ENCODE peak calls at places on chromosomes 5 and 9, in four cellular contexts. C is HCT116, G is body of pancreas, W is transverse colon. Y is an unnamed sample.

GRCh38 chr5:936149-937144 is 43.8 kb downstream of the TRIP13 start:
- DNase-seq in W (no peak), C (no peak), G (no peak), Y (no peak)

GRCh38 chr5:119315516-119315949 is 40.3 kb upstream of the TNFAIP8 start:
- DNase-seq in C (no peak), G (peak), W (no peak), Y (peak)

GRCh38 chr9:108477538-108478006 is 378.2 kb downstream of the ACTL7B start:
- DNase-seq in C (no peak), G (no peak), W (peak), Y (no peak)

GRCh38 chr9:38677660-38678303 is 42.2 kb downstream of the FAM240B start:
- DNase-seq in G (no peak), W (no peak), C (no peak), Y (no peak)

GRCh38 chr9:129023036-129023907 is 4.9 kb downstream of the SH3GLB2 start:
- DNase-seq in W (no peak), G (peak), C (no peak), Y (peak)

GRCh38 chr9:109520475-109521132 is 22.5 kb upstream of the PTPN3 start:
- DNase-seq in C (peak), W (peak), G (peak), Y (peak)

GRCh38 chr5:73705364-73705763 is 79.4 kb downstream of the ARHGEF28 start:
- DNase-seq in W (no peak), C (no peak), G (no peak), Y (no peak)

GRCh38 chr9:18543406-18543965 is 69.5 kb downstream of the ADAMTSL1 start:
- DNase-seq in W (no peak), G (no peak), C (no peak), Y (no peak)

GRCh38 chr5:133524597-133524996 is 87.7 kb downstream of the FSTL4 start:
- DNase-seq in W (no peak), G (no peak), C (no peak), Y (no peak)

GRCh38 chr9:33157960-33158359 is 9.2 kb downstream of the B4GALT1 start:
- DNase-seq in W (no peak), C (no peak), G (no peak), Y (no peak)

GRCh38 chr9:129406278-129407225 is 214.3 kb downstream of the C9orf50 start:
- DNase-seq in W (peak), G (no peak), C (peak), Y (peak)

GRCh38 chr9:33942471-33943083 is 106.1 kb downstream of the UBAP2 start:
- DNase-seq in C (no peak), W (no peak), G (no peak), Y (no peak)

GRCh38 chr9:130222833-130223232 is 42.7 kb upstream of the HMCN2 start:
- DNase-seq in C (no peak), W (no peak), G (no peak), Y (no peak)

GRCh38 chr5:107303163-107303562 is 367.6 kb downstream of the EFNA5 start:
- DNase-seq in G (no peak), W (no peak), C (no peak), Y (no peak)

GRCh38 chr9:114000671-114001409 is 77.3 kb downstream of the AMBP start:
- DNase-seq in W (no peak), G (peak), C (no peak), Y (no peak)

GRCh38 chr9:128787583-128788156 is 617 bp downstream of the TBC1D13 start:
- DNase-seq in W (peak), C (no peak), G (peak), Y (peak)

GRCh38 chr5:172640822-172641358 is at the start of gene NEURL1B:
- DNase-seq in G (peak), W (peak), C (peak), Y (peak)
- TF ChIP-seq POLR2A in G (no peak), W (peak), C (no peak), Y (peak)

GRCh38 chr5:149999866-150000260 is 591 bp downstream of the TIGD6 start:
- DNase-seq in G (no peak), C (no peak), W (no peak), Y (no peak)

GRCh38 chr5:150001660-150002493 is 1.3 kb downstream of the HMGXB3 start:
- DNase-seq in G (peak), C (peak), W (peak), Y (peak)

GRCh38 chr5:150000990-150001659 is 586 bp downstream of the HMGXB3 start:
- DNase-seq in C (no peak), W (peak), G (peak), Y (peak)

GRCh38 chr5:149999359-149999758 is 1.1 kb downstream of the TIGD6 start:
- DNase-seq in C (no peak), W (no peak), G (no peak), Y (no peak)

GRCh38 chr5:150000261-150000989 is at the start of the genes HMGXB3 and TIGD6:
- DNase-seq in G (peak), C (peak), W (peak), Y (peak)
- TF ChIP-seq POLR2A in G (peak), C (no peak), W (peak), Y (peak)

DNA sequence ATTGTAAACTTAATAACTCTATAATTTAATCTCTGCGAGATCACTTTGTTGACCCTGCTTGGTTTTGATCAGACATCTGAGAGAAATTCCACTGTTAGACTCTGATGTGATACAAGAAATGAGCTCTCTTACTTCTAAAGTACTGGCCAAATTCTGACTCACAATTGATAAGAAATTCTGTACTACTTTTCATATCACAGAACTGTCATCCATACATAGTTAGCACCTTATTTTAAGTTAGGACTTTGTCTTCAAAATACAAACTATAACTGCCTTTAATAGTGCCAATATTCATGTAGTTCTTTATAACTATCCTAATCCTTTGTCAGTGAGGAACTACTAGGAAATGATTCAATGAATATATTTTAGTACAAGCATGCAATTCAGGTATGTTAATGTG is 23.4 kb downstream of the MARCHF11 start:
- DNase-seq in C (no peak), W (no peak), G (no peak), Y (no peak)
- TF ChIP-seq POLR2A in C (no peak), W (no peak), G (no peak), Y (no peak)

DNA sequence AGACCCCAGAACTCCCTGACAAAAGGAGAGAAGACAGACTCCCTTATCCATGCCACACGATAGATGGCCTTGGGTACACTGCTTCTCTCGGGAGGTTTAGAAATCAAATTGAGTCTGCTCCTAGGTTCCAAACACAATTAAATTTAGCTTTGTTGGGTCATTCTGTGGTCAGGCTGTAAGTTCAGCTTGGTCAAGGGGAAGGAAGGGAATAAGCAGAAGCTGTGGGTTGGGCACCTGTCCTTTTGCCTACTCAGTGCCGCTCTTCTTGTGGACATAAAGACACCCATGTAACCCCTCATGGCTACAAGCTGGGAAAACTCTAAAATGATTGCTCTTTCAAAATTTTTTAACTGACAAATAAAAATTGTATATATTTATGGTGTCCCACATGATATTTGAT is 19.1 kb upstream of the AK3 start:
- DNase-seq in W (no peak), G (no peak), C (no peak), Y (no peak)
- TF ChIP-seq POLR2A in W (no peak), G (no peak), C (no peak), Y (no peak)

DNA sequence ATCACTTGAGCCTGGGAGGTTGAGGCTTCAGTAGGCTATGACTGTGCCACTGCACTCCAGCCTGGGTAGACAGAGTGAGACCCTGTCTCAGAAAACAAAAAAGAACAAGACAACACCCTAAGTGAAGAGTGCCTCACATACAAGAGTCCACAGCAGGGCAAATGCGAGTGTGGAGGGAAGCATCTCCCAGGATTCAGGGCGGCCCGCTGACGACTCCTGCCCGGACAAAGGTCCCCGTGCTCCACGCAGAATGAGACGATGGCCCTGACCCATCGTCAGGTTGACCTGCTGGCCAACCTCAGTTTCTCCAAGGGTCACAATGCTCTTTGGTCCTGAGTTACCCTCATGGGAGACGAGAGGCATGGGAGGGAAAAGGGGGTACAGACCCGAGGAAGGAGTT is 18.3 kb downstream of the MRNIP start:
- DNase-seq in C (no peak), G (no peak), W (no peak), Y (no peak)
- TF ChIP-seq POLR2A in C (no peak), G (no peak), W (no peak), Y (no peak)

DNA sequence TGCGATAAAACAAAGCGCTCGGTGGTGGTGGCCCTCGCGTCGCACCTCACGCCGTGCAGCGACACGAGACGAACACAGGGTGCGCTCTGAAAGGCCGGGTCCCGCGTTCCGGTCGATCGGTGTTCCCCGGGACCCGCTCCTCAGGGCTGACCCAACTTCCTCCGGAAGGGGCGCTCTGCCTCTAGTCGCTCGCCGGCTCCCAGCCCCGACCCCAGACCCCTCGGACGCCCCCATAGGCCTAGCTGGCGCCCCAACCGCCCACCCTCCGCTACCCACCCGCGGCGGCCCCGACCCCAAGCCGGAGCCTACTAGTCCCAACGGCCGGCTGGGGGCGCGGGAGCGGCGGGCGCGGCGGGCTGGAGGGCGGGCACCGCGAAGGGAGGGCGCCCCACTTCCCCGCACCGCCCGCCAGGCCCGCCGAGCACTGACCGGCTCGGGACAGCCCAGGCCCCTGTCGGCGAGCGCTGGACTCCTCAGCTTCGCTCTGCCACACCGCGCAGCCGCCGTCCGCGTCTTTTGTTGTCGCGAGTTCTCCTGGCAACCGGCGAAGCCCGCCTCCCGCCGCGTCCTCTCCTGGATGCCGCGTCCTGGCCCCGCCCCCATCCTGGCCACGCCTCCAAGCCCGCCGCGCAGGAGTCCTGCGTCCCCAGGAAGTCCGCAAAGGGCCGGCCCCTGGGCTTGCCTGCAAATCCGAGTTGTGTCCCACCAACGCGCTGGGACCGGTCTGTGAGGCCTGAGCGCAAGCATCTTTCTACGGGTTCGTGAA is at the start of gene KIF27:
- DNase-seq in C (peak), G (peak), W (peak), Y (peak)
- TF ChIP-seq POLR2A in C (peak), G (peak), W (peak), Y (peak)